ENCODE peak calls at places on chromosomes 12 and 14, in eight cellular contexts. One of them, this sample, is unnamed.

GRCh38 chr12:117404203-117404853 is 42.9 kb upstream of the NOS1 start:
- DNase-seq in astrocyte of the cerebellum: no peak
- DNase-seq in stomach: no peak
- DNase-seq in GM13977: no peak
- DNase-seq in Kasumi-1: no peak
- DNase-seq in ovary: no peak
- DNase-seq in HEK293T: no peak
- DNase-seq in NCI-H2081: no peak
- DNase-seq in this sample: no peak

GRCh38 chr12:92905811-92906554 is 23.1 kb downstream of the EEA1 start:
- DNase-seq in Kasumi-1: no peak
- DNase-seq in GM13977: no peak
- DNase-seq in HEK293T: no peak
- DNase-seq in stomach: no peak
- DNase-seq in NCI-H2081: no peak
- DNase-seq in ovary: no peak
- DNase-seq in astrocyte of the cerebellum: no peak
- DNase-seq in this sample: no peak

GRCh38 chr12:110039085-110039807 is 9.1 kb downstream of the C12orf76 start:
- DNase-seq in stomach: peak; percentile 43
- DNase-seq in ovary: no peak
- DNase-seq in astrocyte of the cerebellum: peak; percentile 84
- DNase-seq in HEK293T: no peak
- DNase-seq in NCI-H2081: no peak
- DNase-seq in GM13977: no peak
- DNase-seq in Kasumi-1: no peak
- DNase-seq in this sample: peak; percentile 93

GRCh38 chr14:78509516-78509915 is 339.3 kb downstream of the NRXN3 start:
- DNase-seq in Kasumi-1: no peak
- DNase-seq in ovary: no peak
- DNase-seq in NCI-H2081: no peak
- DNase-seq in stomach: no peak
- DNase-seq in HEK293T: no peak
- DNase-seq in astrocyte of the cerebellum: no peak
- DNase-seq in GM13977: no peak
- DNase-seq in this sample: no peak

GRCh38 chr12:4700621-4701026 is 19.6 kb upstream of the GALNT8 start:
- DNase-seq in ovary: peak; percentile 35
- DNase-seq in HEK293T: no peak
- DNase-seq in astrocyte of the cerebellum: peak; percentile 16
- DNase-seq in GM13977: no peak
- DNase-seq in NCI-H2081: no peak
- DNase-seq in Kasumi-1: no peak
- DNase-seq in stomach: no peak
- DNase-seq in this sample: no peak

GRCh38 chr12:121061831-121062230 is 22.8 kb upstream of the OASL start:
- DNase-seq in Kasumi-1: peak; percentile 50
- DNase-seq in NCI-H2081: no peak
- DNase-seq in HEK293T: no peak
- DNase-seq in astrocyte of the cerebellum: no peak
- DNase-seq in ovary: no peak
- DNase-seq in GM13977: no peak
- DNase-seq in stomach: no peak
- DNase-seq in this sample: no peak

GRCh38 chr12:75722714-75723200 is 211.3 kb upstream of the KRR1 start:
- DNase-seq in astrocyte of the cerebellum: peak; percentile 92
- DNase-seq in ovary: peak; percentile 20
- DNase-seq in NCI-H2081: peak; percentile 27
- DNase-seq in stomach: no peak
- DNase-seq in Kasumi-1: peak; percentile 90
- DNase-seq in HEK293T: no peak
- DNase-seq in GM13977: peak; percentile 17
- DNase-seq in this sample: no peak

GRCh38 chr12:3670083-3670620 is 82.8 kb downstream of the CRACR2A start:
- DNase-seq in stomach: no peak
- DNase-seq in astrocyte of the cerebellum: no peak
- DNase-seq in ovary: no peak
- DNase-seq in GM13977: no peak
- DNase-seq in Kasumi-1: no peak
- DNase-seq in HEK293T: no peak
- DNase-seq in NCI-H2081: no peak
- DNase-seq in this sample: no peak

GRCh38 chr12:13097526-13097925 is 5.9 kb downstream of the GSG1 start:
- DNase-seq in NCI-H2081: no peak
- DNase-seq in ovary: no peak
- DNase-seq in astrocyte of the cerebellum: no peak
- DNase-seq in GM13977: no peak
- DNase-seq in stomach: no peak
- DNase-seq in Kasumi-1: no peak
- DNase-seq in HEK293T: no peak
- DNase-seq in this sample: no peak